ENCODE peak calls at places on chromosomes 3 and 15, in six cellular contexts. O is HepG2, T is HCT116, J is H1, B is GM12878, N is K562. Q is an unnamed sample.

GRCh38 chr3:10444511-10444910 is 60.9 kb downstream of the ATP2B2 start:
- DNase-seq in O (no peak), T (no peak), J (no peak), B (no peak), N (no peak), Q (no peak)

GRCh38 chr3:6989608-6990291 is 128.8 kb downstream of the GRM7 start:
- DNase-seq in O (no peak), T (no peak), J (no peak), B (no peak), N (no peak), Q (no peak)

GRCh38 chr3:146241523-146242240 is 9.2 kb downstream of the PLSCR4 start:
- DNase-seq in O (no peak), T (no peak), J (no peak), B (no peak), N (no peak), Q (peak)

GRCh38 chr3:58151637-58152036 is 59.1 kb downstream of the DNASE1L3 start:
- DNase-seq in O (no peak), T (no peak), J (no peak), B (no peak), N (no peak), Q (no peak)

GRCh38 chr3:71380096-71380495 is 203.4 kb downstream of the FOXP1 start:
- DNase-seq in O (peak), T (no peak), J (no peak), B (no peak), N (peak), Q (no peak)

GRCh38 chr3:39809181-39809994 is at the start of gene MYRIP:
- DNase-seq in O (peak), T (no peak), J (no peak), B (no peak), N (peak), Q (peak)

GRCh38 chr3:56974242-56974945 is 86.1 kb upstream of the SPATA12 start:
- DNase-seq in O (no peak), T (no peak), J (no peak), B (no peak), N (no peak), Q (peak)

GRCh38 chr15:99956022-99956775 is 223.0 kb upstream of the LYSMD4 start:
- DNase-seq in O (no peak), T (no peak), J (no peak), B (no peak), N (no peak), Q (no peak)

GRCh38 chr15:78872155-78872971 is at the start of gene MORF4L1:
- DNase-seq in O (peak), T (peak), J (peak), B (peak), N (peak), Q (peak)

GRCh38 chr3:100216713-100217112 is 44.1 kb upstream of the TBC1D23 start:
- DNase-seq in O (no peak), T (no peak), J (no peak), B (no peak), N (no peak), Q (no peak)

GRCh38 chr3:192641911-192642310 is 85.4 kb downstream of the FGF12 start:
- DNase-seq in O (no peak), T (no peak), J (no peak), B (no peak), N (no peak), Q (no peak)

GRCh38 chr3:21054064-21054463 is 696.9 kb downstream of the ZNF385D start:
- DNase-seq in O (no peak), T (no peak), J (no peak), B (no peak), N (no peak), Q (no peak)

GRCh38 chr15:68431037-68431791 is 749 bp downstream of the ITGA11 start:
- DNase-seq in O (no peak), T (no peak), J (no peak), B (no peak), N (no peak), Q (no peak)

GRCh38 chr3:111012388-111013248 is 59.0 kb upstream of the NECTIN3 start:
- DNase-seq in O (peak), T (peak), J (no peak), B (no peak), N (no peak), Q (no peak)

GRCh38 chr3:173739716-173740115 is 342.2 kb downstream of the NLGN1 start:
- DNase-seq in O (no peak), T (no peak), J (no peak), B (no peak), N (no peak), Q (peak)

GRCh38 chr3:17118771-17119170 is 234.0 kb downstream of the PLCL2 start:
- DNase-seq in O (no peak), T (no peak), J (no peak), B (no peak), N (no peak), Q (no peak)

GRCh38 chr15:25056484-25057429 is 102.0 kb downstream of the SNRPN start:
- DNase-seq in O (no peak), T (no peak), J (no peak), B (no peak), N (peak), Q (no peak)

GRCh38 chr3:988790-989189 is 104.0 kb upstream of the CNTN6 start:
- DNase-seq in O (no peak), T (no peak), J (no peak), B (no peak), N (no peak), Q (no peak)

GRCh38 chr3:115577000-115577399 is 46.3 kb upstream of the GAP43 start:
- DNase-seq in O (no peak), T (no peak), J (no peak), B (no peak), N (no peak), Q (no peak)

GRCh38 chr15:57215371-57215770 is 160.9 kb upstream of the CGNL1 start:
- DNase-seq in O (no peak), T (no peak), J (no peak), B (no peak), N (no peak), Q (no peak)

GRCh38 chr15:69659454-69660050 is 206.9 kb downstream of the RPLP1 start:
- DNase-seq in O (no peak), T (no peak), J (no peak), B (no peak), N (no peak), Q (no peak)

GRCh38 chr15:55917881-55918296 is 75.5 kb downstream of the NEDD4 start:
- DNase-seq in O (peak), T (peak), J (no peak), B (no peak), N (peak), Q (peak)

GRCh38 chr3:153073636-153074035 is 88.4 kb upstream of the RAP2B start:
- DNase-seq in O (no peak), T (no peak), J (no peak), B (no peak), N (no peak), Q (no peak)

GRCh38 chr3:160612386-160613115 is 47.2 kb upstream of the KPNA4 start:
- DNase-seq in O (no peak), T (no peak), J (no peak), B (no peak), N (no peak), Q (no peak)

GRCh38 chr3:61914277-61914676 is 352.9 kb downstream of the PTPRG start:
- DNase-seq in O (no peak), T (no peak), J (no peak), B (no peak), N (no peak), Q (no peak)

GRCh38 chr3:56467108-56467507 is 1.2 kb downstream of the ERC2 start:
- DNase-seq in O (peak), T (no peak), J (peak), B (no peak), N (peak), Q (peak)

GRCh38 chr15:42048821-42049200 is 28.0 kb upstream of the PLA2G4E start:
- DNase-seq in O (no peak), T (no peak), J (no peak), B (no peak), N (no peak), Q (no peak)

DNA sequence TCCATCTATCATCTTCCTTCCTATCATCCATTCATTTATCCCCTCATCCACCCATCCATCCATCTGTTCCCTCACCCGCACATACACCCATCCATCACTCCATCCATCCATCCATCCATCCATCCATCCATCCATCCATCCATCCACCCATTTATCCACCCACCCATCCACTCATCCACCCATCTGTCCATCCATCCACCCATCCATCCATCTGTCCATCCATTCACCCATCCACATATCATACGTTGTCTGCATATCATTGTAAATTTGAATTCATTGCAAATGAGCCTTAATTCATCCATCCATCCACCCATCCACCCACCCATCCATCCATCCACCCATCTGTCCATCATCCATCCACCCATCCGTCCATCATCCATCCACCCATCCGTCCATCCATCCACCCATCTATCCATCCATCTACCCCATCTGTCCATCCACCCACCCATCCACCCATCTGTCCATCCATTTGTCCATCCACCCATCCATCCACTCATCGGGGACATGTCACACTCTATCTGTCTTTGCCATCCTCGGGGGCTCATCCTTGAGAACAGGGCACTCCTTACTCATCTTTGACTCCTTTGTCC is 48.9 kb downstream of the IQSEC1 start:
- DNase-seq in O (no peak), T (no peak), J (no peak), B (no peak), N (no peak), Q (no peak)
- H2AFZ ChIP-seq in O (no peak), T (no peak), J (no peak), B (no peak), N (no peak), Q (no peak)

GRCh38 chr3:51992017-51992682 is 3.5 kb downstream of the RPL29 start:
- DNase-seq in O (no peak), T (no peak), J (no peak), B (no peak), N (no peak), Q (no peak)
- TF ChIP-seq EZH2 in O (no peak), T (no peak), J (no peak), B (no peak), N (no peak), Q (no peak)

DNA sequence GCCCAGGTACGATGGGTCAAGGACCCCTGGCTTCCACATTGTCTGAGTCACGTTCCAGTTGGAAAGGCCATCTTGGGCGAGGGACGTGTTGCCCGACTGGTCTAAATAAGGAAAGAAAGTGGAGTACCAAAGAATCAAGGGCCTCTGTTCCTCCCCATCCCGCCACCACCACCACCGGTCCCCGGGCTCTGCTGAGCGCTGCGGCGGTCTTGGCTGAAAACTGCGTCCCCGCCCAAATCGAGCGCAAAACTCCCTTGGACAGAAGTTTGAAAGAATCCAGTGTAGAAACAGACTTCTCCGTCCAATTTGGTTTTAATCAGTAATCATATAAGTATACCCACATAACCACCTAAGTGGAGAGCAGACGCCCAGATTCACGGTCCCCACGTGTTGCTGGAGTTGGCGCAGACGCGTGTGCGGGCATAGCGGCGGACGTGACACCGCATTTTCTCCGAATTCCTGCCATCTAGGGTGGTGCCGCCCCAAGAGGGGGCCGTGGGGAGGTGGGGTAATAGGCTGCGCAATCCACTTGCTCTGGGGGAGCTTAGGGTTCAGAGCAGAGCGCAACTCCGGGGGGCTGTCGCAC is 243.8 kb upstream of the TOPAZ1 start:
- DNase-seq in O (no peak), T (no peak), J (no peak), B (no peak), N (no peak), Q (no peak)
- TF ChIP-seq MAX in O (no peak), T (no peak), J (peak), B (no peak), N (no peak), Q (no peak)

GRCh38 chr3:177196473-177197040 is 725 bp downstream of the TBL1XR1 start:
- DNase-seq in O (no peak), T (no peak), J (no peak), B (no peak), N (peak), Q (peak)

GRCh38 chr3:177199206-177199765 is 2.0 kb upstream of the TBL1XR1 start:
- DNase-seq in O (no peak), T (no peak), J (no peak), B (no peak), N (no peak), Q (no peak)

GRCh38 chr3:177195941-177196472 is 1.3 kb downstream of the TBL1XR1 start:
- DNase-seq in O (no peak), T (no peak), J (no peak), B (no peak), N (no peak), Q (peak)

GRCh38 chr3:177197041-177197933 is at the start of gene TBL1XR1:
- DNase-seq in O (peak), T (peak), J (peak), B (no peak), N (peak), Q (peak)

GRCh38 chr3:177197934-177198484 is 727 bp upstream of the TBL1XR1 start:
- DNase-seq in O (no peak), T (no peak), J (no peak), B (no peak), N (no peak), Q (peak)
- H2AFZ ChIP-seq in O (peak), T (no peak), J (no peak), B (peak), N (peak), Q (peak)

GRCh38 chr15:65517866-65518207 is 348 bp upstream of the DPP8 start:
- DNase-seq in O (no peak), T (no peak), J (no peak), B (no peak), N (no peak), Q (no peak)

GRCh38 chr15:65518633-65519285 is 1.3 kb upstream of the DPP8 start:
- DNase-seq in O (no peak), T (no peak), J (no peak), B (no peak), N (no peak), Q (no peak)

GRCh38 chr15:65521355-65521754 is 3.9 kb upstream of the DPP8 start:
- DNase-seq in O (no peak), T (no peak), J (no peak), B (no peak), N (no peak), Q (no peak)

GRCh38 chr15:65519781-65520299 is 2.4 kb upstream of the DPP8 start:
- DNase-seq in O (no peak), T (no peak), J (no peak), B (no peak), N (no peak), Q (no peak)

GRCh38 chr15:65516997-65517865 is at the start of gene DPP8:
- DNase-seq in O (peak), T (peak), J (peak), B (peak), N (peak), Q (peak)
- TF ChIP-seq EZH2 in O (no peak), T (no peak), J (no peak), B (no peak), N (no peak), Q (no peak)

GRCh38 chr3:150371741-150372254 is 36.3 kb upstream of the TSC22D2 start:
- DNase-seq in O (peak), T (peak), J (no peak), B (no peak), N (peak), Q (peak)
- TF ChIP-seq MAX in O (no peak), T (peak), J (no peak), B (no peak), N (no peak), Q (no peak)

GRCh38 chr3:126104028-126104635 is 20.2 kb upstream of the SLC41A3 start:
- DNase-seq in O (no peak), T (no peak), J (no peak), B (no peak), N (no peak), Q (no peak)
- H2AFZ ChIP-seq in O (no peak), T (no peak), J (no peak), B (no peak), N (no peak), Q (no peak)